ENCODE peak calls at places on chromosomes 7 and 10, in ten cellular contexts. J, P, V, I, L, A, H, X, G and O are unnamed samples.
A peak's percentile ranks its signal among the peaks of the same experiment; 100 is the strongest.

GRCh38 chr10:2019281-2019680 is 282.0 kb upstream of the ADARB2 start:
- DNase-seq in J (no peak), P (no peak), V (no peak), I (no peak), L (no peak), A (no peak), H (no peak), X (no peak), G (no peak), O (no peak)

GRCh38 chr7:17986826-17987225 is 40.8 kb downstream of the PRPS1L1 start:
- DNase-seq in J (peak; percentile 72), P (peak; percentile 75), V (peak; percentile 90), I (peak; percentile 88), L (no peak), A (peak; percentile 82), H (no peak), X (no peak), G (peak; percentile 95), O (peak; percentile 90)

GRCh38 chr7:2109936-2110585 is 122.7 kb downstream of the MAD1L1 start:
- DNase-seq in J (peak; percentile 91), P (peak; percentile 58), V (peak; percentile 80), I (peak; percentile 79), L (no peak), A (peak; percentile 91), H (peak; percentile 87), X (no peak), G (peak; percentile 98), O (peak; percentile 87)

GRCh38 chr10:110502851-110503301 is 5.2 kb downstream of the DUSP5 start:
- DNase-seq in J (no peak), P (peak; percentile 76), V (peak; percentile 93), I (peak; percentile 92), L (peak; percentile 71), A (peak; percentile 69), H (no peak), X (peak; percentile 48), G (peak; percentile 83), O (peak; percentile 58)

GRCh38 chr7:33854178-33854577 is 51.2 kb upstream of the BMPER start:
- DNase-seq in J (peak; percentile 92), P (peak; percentile 70), V (peak; percentile 67), I (peak; percentile 41), L (no peak), A (no peak), H (no peak), X (no peak), G (peak; percentile 94), O (no peak)

GRCh38 chr10:89563861-89564478 is 28.6 kb upstream of the SLC16A12 start:
- DNase-seq in J (peak; percentile 37), P (no peak), V (peak; percentile 71), I (peak; percentile 64), L (no peak), A (peak; percentile 72), H (peak; percentile 37), X (no peak), G (peak; percentile 31), O (peak; percentile 63)

GRCh38 chr7:13715534-13715933 is 273.9 kb downstream of the ETV1 start:
- DNase-seq in J (no peak), P (no peak), V (no peak), I (no peak), L (no peak), A (no peak), H (no peak), X (no peak), G (no peak), O (no peak)

GRCh38 chr10:58784361-58784760 is 271.7 kb downstream of the BICC1 start:
- DNase-seq in J (no peak), P (no peak), V (peak; percentile 63), I (peak; percentile 63), L (no peak), A (no peak), H (no peak), X (no peak), G (no peak), O (peak; percentile 60)

GRCh38 chr7:98831641-98832221 is 38.1 kb downstream of the TMEM130 start:
- DNase-seq in J (no peak), P (no peak), V (peak; percentile 28), I (peak; percentile 20), L (peak; percentile 68), A (peak; percentile 57), H (no peak), X (no peak), G (no peak), O (peak; percentile 36)

GRCh38 chr10:125093199-125093841 is 67.0 kb downstream of the CTBP2 start:
- DNase-seq in J (peak; percentile 74), P (no peak), V (peak; percentile 72), I (peak; percentile 72), L (no peak), A (peak; percentile 69), H (no peak), X (peak; percentile 83), G (peak; percentile 71), O (peak; percentile 87)

GRCh38 chr7:158276414-158277218 is 311.0 kb downstream of the PTPRN2 start:
- DNase-seq in J (no peak), P (no peak), V (no peak), I (no peak), L (no peak), A (no peak), H (no peak), X (no peak), G (no peak), O (no peak)

GRCh38 chr7:50953820-50954219 is 171.1 kb upstream of the GRB10 start:
- DNase-seq in J (peak; percentile 30), P (no peak), V (peak; percentile 58), I (peak; percentile 46), L (no peak), A (peak; percentile 53), H (no peak), X (no peak), G (peak; percentile 79), O (peak; percentile 10)

GRCh38 chr7:132368246-132368900 is 207.9 kb downstream of the PLXNA4 start:
- DNase-seq in J (no peak), P (no peak), V (no peak), I (no peak), L (no peak), A (no peak), H (no peak), X (no peak), G (no peak), O (no peak)

GRCh38 chr10:8211631-8212030 is 157.1 kb downstream of the GATA3 start:
- DNase-seq in J (no peak), P (no peak), V (no peak), I (no peak), L (no peak), A (no peak), H (no peak), X (no peak), G (no peak), O (no peak)

GRCh38 chr7:86280150-86280549 is 363.6 kb upstream of the GRM3 start:
- DNase-seq in J (no peak), P (no peak), V (no peak), I (no peak), L (no peak), A (no peak), H (no peak), X (no peak), G (no peak), O (no peak)
- TF ChIP-seq CTCF in J (no peak), P (no peak), V (no peak), I (no peak), L (no peak), A (no peak), H (no peak), X (no peak), G (no peak), O (no peak)

DNA sequence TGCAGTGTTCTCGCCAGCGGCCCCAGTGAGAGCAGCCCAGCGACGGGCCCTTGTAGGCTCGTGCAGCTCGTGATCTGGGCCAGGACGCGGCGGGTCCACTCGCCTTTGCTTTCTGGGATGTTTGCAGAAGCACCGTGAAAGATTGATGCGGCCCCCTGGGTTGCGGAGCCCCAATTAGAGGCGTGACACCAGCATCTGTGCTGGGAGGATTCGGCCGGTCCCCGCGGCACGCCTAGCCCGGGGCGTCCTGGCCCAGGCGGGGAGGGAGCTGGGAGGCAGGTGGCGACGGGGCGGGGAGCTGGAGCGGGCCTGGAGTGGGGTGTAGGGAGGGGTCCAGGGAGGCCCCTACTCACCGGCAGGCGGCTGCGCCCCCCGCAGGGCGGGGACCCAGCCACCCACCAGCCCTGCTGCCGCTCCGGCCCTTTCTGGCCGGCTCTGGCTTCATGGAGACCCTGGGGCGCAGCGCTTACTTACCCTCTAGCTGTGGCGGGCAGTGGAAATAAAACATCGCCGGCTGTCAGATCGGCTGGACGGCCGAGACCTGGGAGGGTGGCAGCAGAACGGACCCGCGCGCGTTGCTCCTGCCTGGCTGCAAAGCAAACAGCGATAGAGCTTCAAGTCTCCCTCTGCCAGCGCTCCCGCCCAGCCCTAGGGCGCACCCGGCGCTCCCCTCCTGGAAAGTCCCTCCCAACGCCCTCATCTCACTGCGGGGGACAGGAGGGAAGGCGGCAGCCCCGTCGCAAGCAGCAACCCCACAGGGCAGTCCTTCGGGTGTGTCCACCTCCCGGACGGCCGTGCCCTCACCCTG is 752 bp downstream of the DRGX start:
- DNase-seq in J (no peak), P (no peak), V (no peak), I (no peak), L (no peak), A (no peak), H (no peak), X (no peak), G (no peak), O (no peak)
- H3K4me3 ChIP-seq in J (no peak overlapping the region), P (no peak overlapping the region), V (no peak overlapping the region), I (no peak overlapping the region), L (no peak overlapping the region), A (no peak overlapping the region), H (no peak overlapping the region), X (no peak overlapping the region), G (no peak overlapping the region), O (no peak overlapping the region)

GRCh38 chr10:100934084-100934659 is 21.4 kb downstream of the SLF2 start:
- DNase-seq in J (no peak), P (no peak), V (no peak), I (peak; percentile 27), L (no peak), A (peak; percentile 50), H (no peak), X (no peak), G (no peak), O (peak; percentile 6)
- TF ChIP-seq CTCF in J (peak; percentile 57), P (peak; percentile 55), V (peak; percentile 48), I (peak; percentile 59), L (peak; percentile 43), A (peak; percentile 67), H (peak; percentile 54), X (peak; percentile 10), G (peak; percentile 25), O (peak; percentile 57)

GRCh38 chr7:141014091-141014490 is 661 bp downstream of the MRPS33 start:
- DNase-seq in J (no peak), P (no peak), V (no peak), I (peak; percentile 55), L (no peak), A (peak; percentile 35), H (peak; percentile 25), X (no peak), G (peak; percentile 41), O (peak; percentile 4)

GRCh38 chr7:141012044-141012685 is 2.6 kb downstream of the MRPS33 start:
- DNase-seq in J (peak; percentile 21), P (peak; percentile 17), V (peak; percentile 75), I (peak; percentile 74), L (peak; percentile 65), A (peak; percentile 76), H (peak; percentile 56), X (peak; percentile 24), G (peak; percentile 41), O (peak; percentile 63)

GRCh38 chr7:141014523-141015395 is at the start of gene MRPS33:
- DNase-seq in J (peak; percentile 92), P (peak; percentile 86), V (peak; percentile 96), I (peak; percentile 97), L (peak; percentile 99), A (peak; percentile 97), H (peak; percentile 98), X (peak; percentile 95), G (peak; percentile 94), O (peak; percentile 95)

GRCh38 chr7:141012696-141013344 is 1.9 kb downstream of the MRPS33 start:
- DNase-seq in J (no peak), P (no peak), V (no peak), I (no peak), L (no peak), A (no peak), H (no peak), X (no peak), G (peak; percentile 4), O (no peak)

GRCh38 chr7:141013345-141013715 is 1.4 kb downstream of the MRPS33 start:
- DNase-seq in J (no peak), P (no peak), V (no peak), I (no peak), L (no peak), A (no peak), H (no peak), X (no peak), G (no peak), O (no peak)
- H3K4me3 ChIP-seq in J (peak overlapping the region; percentile 92), P (no peak overlapping the region), V (no peak overlapping the region), I (no peak overlapping the region), L (no peak overlapping the region), A (no peak overlapping the region), H (peak overlapping the region; percentile 56), X (no peak overlapping the region), G (peak overlapping the region; percentile 69), O (no peak overlapping the region)